ENCODE peak calls at places on chromosome X, in ten cellular contexts. E is NCI-H510A treated with DMSO at 0.1 percent for 48 hours; F is activated CD8-positive, alpha-beta memory T cell treated with anti-CD3 and anti-CD28 coated beads, Interleukin-2, amount 50 U/mL, for 48 hours; N is Right ventricle myocardium superior; Y is H4; V is ACHN; W is naive thymus-derived CD8-positive, alpha-beta T cell; D is iris pigment epithelial cell; L is Karpas-422; A is HCEC 1CT. K is an unnamed sample.

GRCh38 chrX:53321216-53321942 is 40.0 kb upstream of the IQSEC2 start:
- DNase-seq in F (no peak), L (no peak), A (no peak), W (no peak), V (no peak), D (no peak), N (no peak), E (no peak), Y (no peak), K (no peak)

GRCh38 chrX:48833531-48834138 is 1.8 kb downstream of the PCSK1N start:
- DNase-seq in F (no peak), A (no peak), W (no peak), V (no peak), Y (no peak), E (no peak), N (no peak), L (no peak), D (no peak), K (no peak)

GRCh38 chrX:154012336-154012991 is 7.2 kb downstream of the IRAK1 start:
- DNase-seq in W (no peak), A (no peak), F (no peak), D (no peak), Y (no peak), V (no peak), E (no peak), N (no peak), L (no peak), K (no peak)

GRCh38 chrX:118392726-118393125 is 46.8 kb downstream of the WDR44 start:
- DNase-seq in D (peak; percentile 20), L (no peak), V (no peak), Y (no peak), E (no peak), F (no peak), W (no peak), N (no peak), A (no peak), K (no peak)

GRCh38 chrX:87299563-87300160 is 217.9 kb upstream of the KLHL4 start:
- DNase-seq in N (no peak), D (peak; percentile 16), V (peak; percentile 16), W (no peak), Y (peak; percentile 2), E (peak; percentile 34), F (no peak), L (peak; percentile 75), A (no peak), K (peak; percentile 4)

GRCh38 chrX:103565752-103566151 is 19.6 kb upstream of the TCEAL4 start:
- DNase-seq in N (no peak), V (no peak), E (no peak), L (no peak), F (no peak), D (peak; percentile 66), A (peak; percentile 65), W (no peak), Y (no peak), K (no peak)

GRCh38 chrX:48470833-48471118 is 716 bp upstream of the SLC38A5 start:
- DNase-seq in F (no peak), D (no peak), L (peak; percentile 38), N (no peak), V (no peak), A (no peak), Y (no peak), W (no peak), E (no peak), K (no peak)

GRCh38 chrX:69231903-69232302 is 66.7 kb upstream of the PJA1 start:
- DNase-seq in N (no peak), Y (no peak), F (no peak), L (no peak), D (no peak), V (no peak), W (no peak), E (no peak), A (no peak), K (no peak)

GRCh38 chrX:153763989-153764755 is at the start of gene PLXNB3:
- DNase-seq in W (peak; percentile 75), Y (peak; percentile 77), A (peak; percentile 42), E (peak; percentile 48), F (peak; percentile 86), D (peak; percentile 50), V (peak; percentile 59), N (peak; percentile 87), L (peak; percentile 87), K (peak; percentile 63)

GRCh38 chrX:152640039-152640818 is 2.5 kb downstream of the GABRQ start:
- DNase-seq in A (no peak), V (no peak), F (no peak), E (no peak), N (no peak), L (peak; percentile 34), D (peak; percentile 7), Y (peak; percentile 63), W (no peak), K (no peak)

GRCh38 chrX:150143721-150144440 is 205.6 kb upstream of the EOLA2 start:
- DNase-seq in D (no peak), A (no peak), F (no peak), L (no peak), E (no peak), N (no peak), W (no peak), Y (no peak), V (no peak), K (no peak)

GRCh38 chrX:120269379-120270035 is 18.9 kb downstream of the ZBTB33 start:
- DNase-seq in N (no peak), W (peak; percentile 37), A (no peak), L (no peak), F (no peak), D (peak; percentile 55), V (no peak), E (no peak), Y (peak; percentile 9), K (no peak)

GRCh38 chrX:22171287-22172060 is 101.2 kb upstream of the CBLL2 start:
- DNase-seq in E (no peak), F (no peak), L (no peak), A (no peak), Y (no peak), D (no peak), W (no peak), V (no peak), N (no peak), K (no peak)

GRCh38 chrX:38717871-38718270 is 83.4 kb upstream of the MID1IP1 start:
- DNase-seq in W (no peak), D (peak; percentile 35), A (peak; percentile 3), Y (peak; percentile 28), E (no peak), V (peak; percentile 2), F (no peak), L (peak; percentile 70), N (no peak), K (no peak)

GRCh38 chrX:148672526-148672925 is 172.1 kb downstream of the AFF2 start:
- DNase-seq in N (no peak), E (no peak), F (no peak), W (no peak), D (no peak), Y (no peak), L (no peak), A (no peak), V (no peak), K (no peak)

GRCh38 chrX:8688776-8689175 is 43.2 kb downstream of the ANOS1 start:
- DNase-seq in N (no peak), F (no peak), W (no peak), Y (no peak), V (no peak), A (no peak), E (no peak), D (no peak), L (no peak), K (no peak)

GRCh38 chrX:153494541-153495361 is at the start of gene BGN:
- DNase-seq in V (peak; percentile 2), A (no peak), E (no peak), D (peak; percentile 15), W (no peak), N (peak; percentile 58), Y (no peak), L (no peak), F (no peak), K (no peak)

GRCh38 chrX:73943572-73943899 is 360.4 kb upstream of the ZCCHC13 start:
- DNase-seq in W (peak; percentile 2), V (peak; percentile 0), N (no peak), Y (no peak), D (peak; percentile 24), A (no peak), F (no peak), L (peak; percentile 43), E (no peak), K (no peak)

GRCh38 chrX:135295238-135295943 is 13.9 kb upstream of the ETDC start:
- DNase-seq in D (peak; percentile 64), E (no peak), A (no peak), V (no peak), N (peak; percentile 57), F (peak; percentile 62), W (peak; percentile 57), L (peak; percentile 61), Y (no peak), K (peak; percentile 44)

GRCh38 chrX:134622056-134622812 is 36.0 kb downstream of the PLAC1 start:
- DNase-seq in Y (peak; percentile 80), L (no peak), N (no peak), D (peak; percentile 89), V (peak; percentile 71), F (peak; percentile 50), W (no peak), A (peak; percentile 85), E (no peak), K (no peak)

GRCh38 chrX:43949669-43950068 is 23.5 kb downstream of the NDP start:
- DNase-seq in F (peak; percentile 51), V (no peak), N (peak; percentile 41), E (peak; percentile 57), W (peak; percentile 42), A (no peak), D (no peak), L (peak; percentile 61), Y (peak; percentile 12), K (no peak)

GRCh38 chrX:130085551-130085986 is 24.7 kb downstream of the ELF4 start:
- DNase-seq in L (no peak), W (no peak), N (no peak), E (no peak), Y (no peak), D (no peak), F (no peak), V (no peak), A (no peak), K (no peak)

GRCh38 chrX:84469226-84469625 is 33.0 kb downstream of the HDX start:
- DNase-seq in F (no peak), A (no peak), L (no peak), Y (peak; percentile 32), V (peak; percentile 17), D (peak; percentile 74), E (peak; percentile 19), W (no peak), N (no peak), K (no peak)

GRCh38 chrX:23503835-23504539 is 163.3 kb upstream of the PRDX4 start:
- DNase-seq in L (peak; percentile 36), N (peak; percentile 77), W (no peak), F (no peak), Y (peak; percentile 92), V (peak; percentile 83), D (peak; percentile 61), A (peak; percentile 76), E (peak; percentile 82), K (no peak)

GRCh38 chrX:50700921-50701320 is 113.1 kb downstream of the SHROOM4 start:
- DNase-seq in L (no peak), D (peak; percentile 21), Y (no peak), N (no peak), E (no peak), F (no peak), A (no peak), V (no peak), W (no peak), K (no peak)

GRCh38 chrX:56978172-56978571 is 17.2 kb downstream of the SPIN3 start:
- DNase-seq in W (peak; percentile 66), N (no peak), L (peak; percentile 84), F (no peak), A (peak; percentile 20), V (peak; percentile 36), E (peak; percentile 13), Y (peak; percentile 41), D (peak; percentile 43), K (peak; percentile 64)